ENCODE peak calls at places on chromosomes 5 and 9, in five cellular contexts. N is neuronal stem cell, B is trophoblast cell, G is H1, X is mesenchymal stem cell. P is an unnamed sample.

GRCh38 chr9:21689851-21690250 is 112.6 kb upstream of the MTAP start:
- DNase-seq in B (no peak), N (no peak), X (no peak), G (no peak), P (no peak)

GRCh38 chr9:127199001-127199791 is 65.4 kb upstream of the GARNL3 start:
- DNase-seq in G (peak), B (peak), N (peak), X (peak), P (peak)

GRCh38 chr5:168357881-168358280 is 66.4 kb downstream of the WWC1 start:
- DNase-seq in X (no peak), G (no peak), B (no peak), N (no peak), P (no peak)

GRCh38 chr5:154092356-154092755 is 53.6 kb downstream of the MFAP3 start:
- DNase-seq in B (peak), N (no peak), G (no peak), X (peak), P (no peak)

GRCh38 chr9:116149844-116150243 is 3.7 kb upstream of the PAPPA start:
- DNase-seq in N (peak), G (no peak), X (peak), B (peak), P (peak)

GRCh38 chr9:122526602-122527001 is 491 bp downstream of the OR1N1 start:
- DNase-seq in N (no peak), X (no peak), B (no peak), G (no peak), P (no peak)

GRCh38 chr9:75880556-75880955 is 9.9 kb upstream of the PCSK5 start:
- DNase-seq in X (no peak), N (no peak), B (no peak), G (no peak), P (no peak)

GRCh38 chr9:28774433-28775029 is 1201.2 kb upstream of the C9orf72 start:
- DNase-seq in N (peak), G (no peak), X (peak), B (no peak), P (no peak)

GRCh38 chr5:88304356-88304755 is 35.7 kb upstream of the TMEM161B start:
- DNase-seq in B (no peak), G (no peak), X (no peak), N (no peak), P (no peak)

GRCh38 chr5:949275-949543 is 56.5 kb downstream of the TRIP13 start:
- DNase-seq in X (no peak), N (no peak), B (no peak), G (no peak), P (no peak)

GRCh38 chr9:98774746-98775145 is 21.6 kb downstream of the ANKS6 start:
- DNase-seq in B (no peak), G (no peak), X (peak), N (no peak), P (no peak)

GRCh38 chr5:59099270-59099994 is 516.6 kb downstream of the RAB3C start:
- DNase-seq in N (no peak), B (no peak), X (peak), G (no peak), P (no peak)

GRCh38 chr9:2299156-2299842 is 284.2 kb downstream of the SMARCA2 start:
- DNase-seq in B (peak), N (no peak), X (no peak), G (no peak), P (no peak)

GRCh38 chr9:98081477-98082219 is 25.1 kb downstream of the NANS start:
- DNase-seq in G (no peak), N (no peak), B (peak), X (peak), P (no peak)

GRCh38 chr5:17448877-17449276 is 49.2 kb upstream of the TAF11L2 start:
- DNase-seq in B (no peak), N (no peak), X (peak), G (no peak), P (no peak)

GRCh38 chr5:72628771-72629313 is 121.6 kb upstream of the ZNF366 start:
- DNase-seq in B (no peak), G (no peak), X (peak), N (no peak), P (no peak)

GRCh38 chr9:101791938-101792337 is 53.5 kb upstream of the GRIN3A start:
- DNase-seq in N (peak), G (peak), X (no peak), B (no peak), P (peak)

GRCh38 chr5:65769539-65769938 is 47.5 kb downstream of the NLN start:
- DNase-seq in N (no peak), B (no peak), X (peak), G (no peak), P (no peak)

GRCh38 chr9:128901379-128901778 is 19.4 kb upstream of the PHYHD1 start:
- DNase-seq in N (no peak), X (no peak), G (no peak), B (no peak), P (no peak)

GRCh38 chr5:88683506-88684135 is 199.4 kb downstream of the MEF2C start:
- DNase-seq in N (no peak), X (no peak), B (no peak), G (no peak), P (peak)

GRCh38 chr9:90002299-90003045 is 397.7 kb downstream of the GADD45G start:
- DNase-seq in N (no peak), B (no peak), X (no peak), G (no peak), P (no peak)

GRCh38 chr5:172110921-172111873 is 76.8 kb downstream of the STK10 start:
- DNase-seq in X (peak), G (no peak), B (peak), N (no peak), P (peak)

GRCh38 chr5:34488984-34489383 is 167.1 kb upstream of the RAI14 start:
- DNase-seq in G (no peak), B (no peak), X (no peak), N (no peak), P (peak)

GRCh38 chr5:34486160-34486765 is 169.9 kb upstream of the RAI14 start:
- DNase-seq in G (no peak), B (peak), X (peak), N (peak), P (peak)

GRCh38 chr5:34486808-34487201 is 169.3 kb upstream of the RAI14 start:
- DNase-seq in X (no peak), N (no peak), B (no peak), G (no peak), P (no peak)

GRCh38 chr5:34487956-34488355 is 168.2 kb upstream of the RAI14 start:
- DNase-seq in G (no peak), N (no peak), X (no peak), B (no peak), P (no peak)

DNA sequence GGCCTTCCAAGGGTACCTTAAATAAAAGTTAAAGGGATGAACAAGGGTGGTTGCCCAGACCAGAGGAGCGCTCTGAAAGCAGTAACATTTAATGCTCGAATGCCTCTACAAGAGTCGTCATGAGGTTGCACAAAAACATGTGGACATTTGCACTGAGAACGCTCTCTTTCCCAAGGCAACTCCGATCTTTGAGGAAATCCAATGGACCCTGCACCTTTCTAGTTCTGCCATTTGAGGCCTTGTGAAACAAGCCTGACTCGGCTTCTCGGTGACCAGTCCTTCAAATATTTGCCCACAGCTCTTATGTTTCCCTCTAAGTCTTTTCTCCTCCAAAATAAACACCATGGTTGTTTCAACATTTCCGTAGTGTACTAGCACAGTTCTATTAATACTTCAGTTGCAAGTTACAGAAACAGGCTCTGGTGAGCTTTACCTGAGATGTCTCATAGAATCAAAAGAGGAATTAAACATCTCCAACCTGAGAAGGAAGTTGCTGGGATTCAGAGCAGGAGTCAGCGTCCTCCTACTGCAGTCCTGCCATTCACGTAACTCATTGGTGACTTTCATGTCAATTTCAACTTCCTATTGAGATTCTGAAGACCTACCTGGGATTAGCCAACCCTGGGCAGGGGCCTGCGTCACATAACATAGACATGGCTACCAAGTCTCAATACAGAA is 168.8 kb upstream of the RAI14 start:
- DNase-seq in B (peak), X (peak), N (no peak), G (no peak), P (no peak)
- H3K18ac ChIP-seq in B (peak), X (peak), N (no peak), G (no peak), P (no peak)

GRCh38 chr5:140466981-140467742 is 65.5 kb downstream of the ANKHD1 start:
- DNase-seq in G (no peak), X (no peak), B (no peak), N (no peak), P (no peak)

GRCh38 chr5:140468188-140468587 is 66.6 kb downstream of the ANKHD1 start:
- DNase-seq in X (no peak), N (no peak), B (no peak), G (no peak), P (no peak)

DNA sequence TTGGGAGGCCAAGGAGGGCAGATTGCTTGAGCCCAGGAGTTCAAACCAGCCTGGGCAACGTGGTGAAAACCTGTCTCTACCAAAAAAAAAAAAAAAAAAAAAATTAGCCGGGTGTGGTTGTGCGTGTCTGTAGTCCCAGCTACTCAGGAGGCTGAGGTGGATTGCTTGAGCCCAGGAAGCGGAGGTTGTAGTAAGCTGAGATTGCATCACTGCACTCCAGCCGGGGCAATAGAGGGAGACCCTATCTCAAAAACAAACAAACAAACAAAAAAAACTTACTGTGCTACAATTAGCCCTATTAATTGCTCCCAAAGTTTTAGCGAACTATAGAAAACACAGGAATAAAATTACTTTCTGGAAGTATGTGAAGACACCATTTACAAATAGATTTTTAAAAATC is 67.6 kb downstream of the ANKHD1 start:
- DNase-seq in X (no peak), B (no peak), N (no peak), G (no peak), P (no peak)
- H2BK12ac ChIP-seq in X (no peak), B (no peak), N (no peak), G (no peak), P (no peak)

GRCh38 chr9:135248111-135248510 is 160.6 kb downstream of the OLFM1 start:
- DNase-seq in N (no peak), B (no peak), X (no peak), G (no peak), P (no peak)
- H3K23ac ChIP-seq in N (no peak), B (no peak), X (no peak), G (no peak), P (no peak)

DNA sequence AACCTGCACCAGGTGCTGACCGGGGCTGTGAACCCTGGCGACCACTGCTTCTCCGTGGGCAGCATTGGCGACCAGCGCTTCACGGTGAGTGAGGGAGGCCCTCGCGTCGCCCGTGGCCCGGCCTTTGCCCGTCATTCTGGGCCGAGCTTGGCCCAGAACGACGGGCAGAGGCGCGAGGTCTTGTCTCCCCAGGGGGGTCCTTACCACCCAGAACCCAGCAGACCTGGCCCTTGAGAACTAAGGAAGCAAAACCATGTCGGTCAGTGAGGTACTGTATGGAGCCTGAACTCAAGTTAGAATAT is 637 bp downstream of the DMXL1 start:
- DNase-seq in G (no peak), N (no peak), B (no peak), X (no peak), P (no peak)
- H3K18ac ChIP-seq in G (peak), N (peak), B (peak), X (peak), P (peak)

GRCh38 chr5:129118826-129119225 is 24.3 kb downstream of the ISOC1 start:
- DNase-seq in X (no peak), G (no peak), B (no peak), N (no peak), P (no peak)

GRCh38 chr5:129116797-129117196 is 22.2 kb downstream of the ISOC1 start:
- DNase-seq in B (no peak), N (no peak), G (no peak), X (no peak), P (no peak)

GRCh38 chr5:129115680-129116079 is 21.1 kb downstream of the ISOC1 start:
- DNase-seq in X (no peak), B (no peak), G (no peak), N (no peak), P (no peak)

GRCh38 chr5:129120158-129120581 is 25.6 kb downstream of the ISOC1 start:
- DNase-seq in N (no peak), B (no peak), X (no peak), G (no peak), P (no peak)

DNA sequence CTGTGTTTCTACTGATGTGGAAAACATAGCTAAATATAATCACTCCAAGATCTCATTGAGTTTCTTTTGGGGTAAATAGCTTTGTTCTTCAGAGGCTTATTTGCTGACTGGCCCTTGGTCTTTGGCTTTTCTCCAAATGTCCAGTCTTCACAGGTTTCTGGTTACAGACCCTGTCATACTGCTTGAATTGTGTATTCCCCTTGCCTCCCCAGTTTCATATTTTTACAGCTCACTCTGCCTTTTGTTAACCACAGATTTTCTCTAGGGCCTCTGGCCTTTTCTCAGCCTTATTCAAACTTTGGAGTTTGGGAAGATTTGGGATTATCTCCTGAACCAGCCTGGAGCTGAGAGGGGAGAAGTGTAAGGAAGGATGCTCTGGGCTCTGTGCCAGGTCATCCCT is 23.9 kb downstream of the ISOC1 start:
- DNase-seq in B (no peak), G (no peak), X (no peak), N (no peak), P (no peak)
- H2BK12ac ChIP-seq in B (no peak), G (no peak), X (no peak), N (no peak), P (no peak)

DNA sequence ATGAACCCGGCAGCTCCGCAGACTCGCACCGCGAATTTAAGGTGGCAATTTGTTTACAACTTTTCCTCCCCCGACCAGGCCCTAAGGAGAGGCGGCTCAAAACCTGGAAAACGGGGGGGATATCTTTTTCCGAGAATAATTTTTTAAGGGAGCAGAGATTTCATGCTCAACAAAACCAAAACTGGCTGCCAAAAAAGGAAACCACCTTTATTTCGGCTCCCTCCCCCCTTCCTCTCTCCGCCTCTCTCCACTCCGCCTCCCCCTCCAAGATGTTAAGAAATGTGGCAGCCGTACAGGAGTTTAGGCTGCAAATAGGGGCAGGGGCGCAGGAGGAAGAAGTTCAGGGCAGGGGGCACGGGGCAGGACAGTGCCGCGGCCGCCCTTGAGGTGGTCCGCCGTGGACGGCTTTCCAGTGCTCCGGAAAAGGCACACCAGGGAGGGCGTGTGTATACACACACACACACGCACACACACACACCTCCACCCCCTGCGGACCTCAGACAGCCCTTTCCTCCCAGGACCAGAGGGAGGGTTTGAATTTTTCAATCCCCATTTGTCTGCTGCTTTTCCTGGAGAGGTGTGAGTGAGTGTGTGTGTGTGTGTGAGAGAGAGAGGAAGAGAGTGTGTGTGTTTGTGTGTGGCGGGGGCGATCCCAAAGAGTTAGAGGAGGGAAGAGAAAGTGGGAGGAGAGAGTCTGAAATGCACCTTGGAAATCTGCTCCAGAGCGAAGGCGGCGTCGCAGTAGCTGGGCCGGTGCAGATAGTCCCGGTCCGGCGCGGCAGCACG is 9.1 kb downstream of the PTCH1 start:
- DNase-seq in N (no peak), B (peak), G (no peak), X (peak), P (peak)
- H3K23ac ChIP-seq in N (peak), B (no peak), G (no peak), X (peak), P (no peak)